ENCODE peak calls at places on chromosomes 5 and 9, in ten cellular contexts. R is NCI-H1436; Q is GM12865; X is NCI-H1092; U is NCI-H1048; M is stimulated activated CD8-positive, alpha-beta memory T cell treated with anti-CD3 and anti-CD28 coated beads, Interleukin-15, amount 100 ng/mL, for 1 hour; Y is activated CD4-positive, alpha-beta T cell treated with anti-CD3 and anti-CD28 coated beads for 36 hours; W is GM13976; D is activated effector memory CD4-positive, alpha-beta T cell treated with anti-CD3 and anti-CD28 coated beads, Interleukin-2, amount 50 U/mL, for 16 hours; P is GM12864. N is an unnamed sample.

GRCh38 chr5:9622891-9623547 is 7.1 kb downstream of the TAS2R1 start:
- DNase-seq in R (no peak), Q (peak; percentile 5), X (no peak), U (peak; percentile 7), M (no peak), Y (no peak), W (no peak), D (no peak), P (no peak), N (no peak)

GRCh38 chr5:96232602-96233001 is 200.4 kb downstream of the PCSK1 start:
- DNase-seq in R (no peak), Q (no peak), X (no peak), U (no peak), M (no peak), Y (no peak), W (no peak), D (no peak), P (no peak), N (no peak)

GRCh38 chr9:120017971-120018370 is 562.0 kb downstream of the CDK5RAP2 start:
- DNase-seq in R (no peak), Q (no peak), X (no peak), U (no peak), M (no peak), Y (no peak), W (no peak), D (no peak), P (no peak), N (no peak)

GRCh38 chr5:157126-157715 is 34.1 kb upstream of the LRRC14B start:
- DNase-seq in R (no peak), Q (no peak), X (no peak), U (no peak), M (no peak), Y (no peak), W (no peak), D (peak; percentile 21), P (no peak), N (no peak)

GRCh38 chr9:133205996-133206931 is 2.8 kb downstream of the OBP2B start:
- DNase-seq in R (no peak), Q (no peak), X (no peak), U (no peak), M (no peak), Y (no peak), W (no peak), D (no peak), P (no peak), N (no peak)

GRCh38 chr9:136403538-136403914 is 3.6 kb upstream of the SNAPC4 start:
- DNase-seq in R (no peak), Q (peak; percentile 83), X (no peak), U (no peak), M (peak; percentile 52), Y (peak; percentile 88), W (peak; percentile 85), D (peak; percentile 92), P (no peak), N (no peak)

GRCh38 chr9:29799227-29799626 is 2225.9 kb upstream of the C9orf72 start:
- DNase-seq in R (no peak), Q (no peak), X (no peak), U (no peak), M (no peak), Y (no peak), W (no peak), D (no peak), P (no peak), N (no peak)

GRCh38 chr9:97954550-97954989 is 16.6 kb upstream of the HEMGN start:
- DNase-seq in R (peak; percentile 48), Q (peak; percentile 76), X (peak; percentile 45), U (peak; percentile 10), M (peak; percentile 17), Y (peak; percentile 69), W (peak; percentile 75), D (peak; percentile 79), P (peak; percentile 40), N (no peak)

GRCh38 chr9:93675336-93676150 is 99.2 kb downstream of the PHF2 start:
- DNase-seq in R (no peak), Q (no peak), X (no peak), U (no peak), M (no peak), Y (peak; percentile 3), W (no peak), D (peak; percentile 61), P (no peak), N (no peak)

GRCh38 chr5:102666164-102666951 is 88.7 kb upstream of the PAM start:
- DNase-seq in R (peak; percentile 43), Q (no peak), X (peak; percentile 28), U (no peak), M (no peak), Y (no peak), W (no peak), D (no peak), P (no peak), N (peak; percentile 39)

GRCh38 chr9:133707065-133707760 is 30.9 kb downstream of the SARDH start:
- DNase-seq in R (no peak), Q (no peak), X (no peak), U (no peak), M (no peak), Y (peak; percentile 28), W (no peak), D (no peak), P (no peak), N (no peak)

GRCh38 chr5:125326114-125326513 is 579.7 kb upstream of the ZNF608 start:
- DNase-seq in R (peak; percentile 37), Q (no peak), X (peak; percentile 86), U (no peak), M (no peak), Y (no peak), W (no peak), D (no peak), P (no peak), N (peak; percentile 94)

GRCh38 chr9:114169029-114169939 is 13.9 kb downstream of the COL27A1 start:
- DNase-seq in R (no peak), Q (no peak), X (no peak), U (no peak), M (no peak), Y (no peak), W (no peak), D (no peak), P (no peak), N (no peak)

GRCh38 chr5:3153226-3153858 is 401.9 kb upstream of the IRX2 start:
- DNase-seq in R (no peak), Q (no peak), X (no peak), U (no peak), M (no peak), Y (no peak), W (no peak), D (no peak), P (no peak), N (no peak)

GRCh38 chr9:89635007-89635742 is 30.4 kb downstream of the GADD45G start:
- DNase-seq in R (peak; percentile 71), Q (no peak), X (peak; percentile 84), U (no peak), M (no peak), Y (no peak), W (no peak), D (no peak), P (no peak), N (peak; percentile 3)

GRCh38 chr9:18459958-18460584 is 13.9 kb upstream of the ADAMTSL1 start:
- DNase-seq in R (no peak), Q (no peak), X (no peak), U (no peak), M (no peak), Y (no peak), W (no peak), D (no peak), P (no peak), N (no peak)

GRCh38 chr5:141692919-141693848 is 11.2 kb upstream of the ARAP3 start:
- DNase-seq in R (no peak), Q (peak; percentile 18), X (no peak), U (no peak), M (peak; percentile 24), Y (peak; percentile 89), W (no peak), D (peak; percentile 93), P (no peak), N (no peak)

GRCh38 chr5:127824126-127824525 is 120.9 kb downstream of the CCDC192 start:
- DNase-seq in R (no peak), Q (no peak), X (no peak), U (no peak), M (no peak), Y (no peak), W (no peak), D (no peak), P (no peak), N (no peak)

GRCh38 chr5:176844706-176845391 is 34.5 kb downstream of the UNC5A start:
- DNase-seq in R (no peak), Q (no peak), X (no peak), U (no peak), M (no peak), Y (no peak), W (no peak), D (no peak), P (no peak), N (no peak)

GRCh38 chr9:137113385-137114159 is 961 bp downstream of the DPP7 start:
- DNase-seq in R (no peak), Q (peak; percentile 62), X (no peak), U (no peak), M (no peak), Y (peak; percentile 62), W (peak; percentile 76), D (peak; percentile 74), P (no peak), N (no peak)

GRCh38 chr5:79935992-79936643 is 54.9 kb downstream of the MTX3 start:
- DNase-seq in R (no peak), Q (no peak), X (no peak), U (no peak), M (no peak), Y (peak; percentile 4), W (no peak), D (no peak), P (no peak), N (no peak)

GRCh38 chr9:89740722-89741121 is 135.9 kb downstream of the GADD45G start:
- DNase-seq in R (no peak), Q (peak; percentile 42), X (no peak), U (no peak), M (no peak), Y (peak; percentile 70), W (peak; percentile 65), D (peak; percentile 73), P (no peak), N (no peak)

GRCh38 chr9:72292184-72292787 is 72.7 kb downstream of the ZFAND5 start:
- DNase-seq in R (peak; percentile 7), Q (peak; percentile 46), X (peak; percentile 1), U (no peak), M (no peak), Y (no peak), W (peak; percentile 49), D (no peak), P (no peak), N (no peak)

GRCh38 chr9:131274674-131275331 is 1.5 kb downstream of the FAM78A start:
- DNase-seq in R (no peak), Q (peak; percentile 60), X (no peak), U (no peak), M (no peak), Y (peak; percentile 63), W (peak; percentile 64), D (peak; percentile 75), P (no peak), N (no peak)